ENCODE peak calls at places on chromosome 19, in four cellular contexts. C is K562, K is GM12878, I is HepG2. L is an unnamed sample.

GRCh38 chr19:30442715-30443114 is 70.5 kb downstream of the ZNF536 start:
- DNase-seq in C (no peak), K (no peak), I (no peak), L (no peak)

GRCh38 chr19:41694831-41695635 is 7.0 kb upstream of the CEACAM7 start:
- DNase-seq in C (no peak), K (no peak), I (no peak), L (no peak)

GRCh38 chr19:18593367-18594095 is 4.9 kb downstream of the REX1BD start:
- DNase-seq in C (peak), K (no peak), I (no peak), L (peak)

GRCh38 chr19:43784251-43784980 is 3.6 kb upstream of the KCNN4 start:
- DNase-seq in C (peak), K (no peak), I (no peak), L (no peak)

GRCh38 chr19:29260477-29261317 is 47.7 kb upstream of the UQCRFS1 start:
- DNase-seq in C (peak), K (peak), I (peak), L (peak)

GRCh38 chr19:1826557-1827521 is 14.8 kb upstream of the ATP8B3 start:
- DNase-seq in C (peak), K (no peak), I (no peak), L (no peak)

GRCh38 chr19:19064098-19064722 is 416 bp downstream of the SLC25A42 start:
- DNase-seq in C (no peak), K (no peak), I (no peak), L (no peak)

GRCh38 chr19:15021286-15022007 is 27.8 kb upstream of the CASP14 start:
- DNase-seq in C (no peak), K (no peak), I (no peak), L (no peak)

GRCh38 chr19:3154957-3155736 is 19.3 kb downstream of the GNA15 start:
- DNase-seq in C (peak), K (peak), I (peak), L (no peak)

GRCh38 chr19:50817941-50818858 is 5.4 kb downstream of the KLK1 start:
- DNase-seq in C (peak), K (peak), I (no peak), L (peak)

GRCh38 chr19:368624-369020 is 24.0 kb upstream of the MIER2 start:
- DNase-seq in C (no peak), K (no peak), I (no peak), L (no peak)

GRCh38 chr19:50660083-50660366 is 10.8 kb downstream of the C19orf81 start:
- DNase-seq in C (no peak), K (no peak), I (no peak), L (no peak)

DNA sequence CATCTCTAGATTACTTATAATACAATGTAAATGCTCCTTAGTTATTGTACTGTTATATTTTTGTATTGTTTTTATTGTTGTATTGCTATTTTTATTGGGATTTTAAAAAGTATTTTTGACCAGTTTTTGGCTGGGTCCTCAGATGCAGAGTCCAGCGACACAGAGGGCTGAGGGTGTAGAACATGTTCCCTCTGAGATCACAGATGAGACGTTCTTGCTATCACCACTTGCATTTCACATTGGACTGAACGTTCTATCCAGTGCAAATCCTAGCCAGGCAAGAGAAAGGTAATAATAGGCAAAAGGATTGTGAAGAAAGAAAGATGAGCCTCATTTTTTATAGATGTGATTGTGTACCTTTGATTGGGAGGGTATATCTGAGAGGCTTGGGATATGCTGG is 15.0 kb downstream of the ZSCAN5A start:
- DNase-seq in C (no peak), K (no peak), I (no peak), L (no peak)
- TF ChIP-seq TARDBP in C (no peak), K (no peak), I (no peak), L (no peak)

DNA sequence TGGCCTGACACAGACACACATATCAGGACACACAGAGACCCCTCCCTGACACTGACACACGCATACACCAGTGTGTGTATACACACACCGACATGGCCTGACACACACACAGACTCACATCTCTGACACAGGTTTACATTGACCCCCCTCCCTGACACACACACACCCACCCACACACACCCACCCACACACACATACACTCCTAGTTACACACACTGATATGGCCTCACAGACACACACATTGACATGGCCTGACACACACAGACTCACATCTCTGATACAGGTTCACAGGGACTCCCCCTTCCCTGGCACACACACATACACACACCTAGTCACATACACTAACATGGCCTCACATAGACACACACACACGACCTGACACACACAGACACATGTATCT is 4.4 kb upstream of the NFIX start:
- DNase-seq in C (no peak), K (no peak), I (no peak), L (no peak)
- TF ChIP-seq BHLHE40 in C (no peak), K (no peak), I (no peak), L (no peak)

DNA sequence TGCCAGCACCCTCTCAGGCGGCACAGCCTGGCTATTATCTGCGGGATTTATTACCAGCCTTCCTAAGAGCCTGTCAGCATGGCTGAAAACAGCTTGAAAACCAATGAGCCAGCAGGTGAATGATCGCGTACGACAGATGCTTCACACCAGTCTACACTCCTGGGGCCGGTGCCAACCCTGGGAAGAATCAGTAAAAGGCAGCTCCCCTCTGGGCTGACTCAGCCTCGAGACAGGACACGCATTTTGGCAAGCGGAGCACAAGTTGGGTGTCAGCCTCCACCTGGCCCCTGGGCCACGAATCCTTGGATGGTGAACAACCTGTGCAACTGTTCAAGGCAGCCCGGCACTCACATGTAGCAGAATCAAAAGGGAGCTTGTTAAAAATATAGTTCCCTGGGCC is 15.7 kb downstream of the EMP3 start:
- DNase-seq in C (no peak), K (no peak), I (no peak), L (no peak)
- TF ChIP-seq FOXM1 in C (no peak), K (no peak), I (no peak), L (no peak)

GRCh38 chr19:49114630-49115363 is 627 bp downstream of the LIN7B start:
- DNase-seq in C (peak), K (no peak), I (peak), L (peak)
- TF ChIP-seq TARDBP in C (no peak), K (no peak), I (no peak), L (no peak)

DNA sequence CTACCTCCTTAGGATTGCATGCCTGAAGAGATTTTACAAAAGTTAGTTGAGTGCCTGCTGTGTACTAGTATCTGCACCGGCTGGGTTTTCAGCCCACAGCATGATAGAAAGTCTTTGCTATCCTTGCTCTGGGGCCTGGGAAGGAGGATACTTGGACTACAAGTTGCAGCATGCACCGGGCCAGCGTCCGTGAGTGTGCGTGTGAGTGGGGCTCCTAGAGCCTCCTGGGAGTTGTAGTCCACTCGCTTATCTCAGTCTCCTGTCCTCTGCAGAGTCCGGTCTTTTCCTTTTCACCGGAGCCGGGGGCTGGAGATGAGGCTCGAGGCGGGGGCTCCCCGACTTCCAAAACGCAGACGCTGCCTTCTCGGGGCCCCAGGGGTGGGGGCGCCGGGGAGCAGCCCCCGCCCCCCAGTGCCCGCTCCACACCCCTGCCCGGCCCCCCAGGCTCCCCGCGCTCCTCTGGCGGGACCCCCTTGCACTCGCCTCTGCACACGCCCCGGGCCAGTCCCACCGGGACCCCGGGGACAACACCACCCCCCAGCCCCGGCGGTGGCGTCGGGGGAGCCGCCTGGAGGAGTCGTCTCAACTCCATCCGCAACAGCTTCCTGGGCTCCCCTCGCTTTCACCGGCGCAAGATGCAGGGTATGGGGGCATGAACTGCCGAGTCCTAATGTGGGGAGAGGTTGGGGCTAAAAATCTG is 20.6 kb downstream of the BRSK1 start:
- DNase-seq in C (peak), K (no peak), I (peak), L (peak)
- TF ChIP-seq BHLHE40 in C (no peak), K (no peak), I (no peak), L (no peak)

DNA sequence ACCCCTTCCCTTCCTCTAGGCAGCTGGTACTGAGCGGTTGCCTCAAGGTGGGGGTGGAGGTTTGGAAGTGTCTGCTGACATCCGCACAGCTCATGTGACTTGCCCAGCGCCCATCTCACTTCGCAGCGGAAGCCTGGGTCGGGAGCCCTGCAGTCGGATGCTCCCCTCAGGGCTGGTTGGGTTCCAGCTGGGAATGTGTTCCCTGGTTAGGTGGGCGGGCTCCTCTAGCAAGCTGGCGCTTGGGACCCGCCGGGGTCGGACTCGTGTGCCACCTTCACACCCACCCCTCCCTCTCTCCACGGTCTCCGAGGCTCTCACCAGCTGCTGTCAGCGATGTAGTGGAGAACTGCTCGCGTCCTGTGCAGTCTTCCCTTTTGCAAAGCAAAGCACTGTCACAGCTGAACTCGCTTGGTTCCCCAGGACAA is 10.2 kb downstream of the PPP1R37 start:
- DNase-seq in C (no peak), K (no peak), I (no peak), L (no peak)
- TF ChIP-seq FOXM1 in C (no peak), K (no peak), I (no peak), L (no peak)

DNA sequence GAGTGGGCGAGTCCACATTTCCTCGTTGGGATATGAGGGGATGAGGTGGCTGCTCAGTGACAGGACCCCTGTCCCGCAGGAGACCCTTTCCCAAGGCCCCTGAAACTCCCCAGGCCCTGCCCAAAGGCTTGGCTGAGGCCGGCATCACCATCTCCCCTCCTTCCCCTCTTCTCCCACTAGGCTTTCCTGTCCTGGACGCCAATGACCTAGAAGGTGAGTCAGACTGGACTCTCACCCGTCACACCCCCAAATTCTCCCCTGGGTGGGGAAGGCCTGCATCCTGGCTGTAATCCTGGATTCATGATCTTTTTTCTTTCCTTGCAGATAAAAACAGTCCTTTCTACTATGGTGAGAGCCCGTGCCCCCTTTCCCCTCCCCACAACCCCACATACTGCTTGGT is 5.3 kb downstream of the FXYD3 start:
- DNase-seq in C (no peak), K (no peak), I (no peak), L (no peak)
- TF ChIP-seq TARDBP in C (no peak), K (no peak), I (no peak), L (no peak)